ENCODE peak calls at places on chromosomes 7 and 10, in six cellular contexts. One of them, this sample, is unnamed.
A peak's percentile ranks its signal among the peaks of the same experiment; 100 is the strongest.

GRCh38 chr7:151857866-151858440 is 19.0 kb downstream of the PRKAG2 start:
- DNase-seq in ovary: no peak
- DNase-seq in lower lobe of right lung: peak; percentile 8
- DNase-seq in AG04450: no peak
- DNase-seq in OCI-LY7: no peak
- DNase-seq in IMR-90: no peak
- DNase-seq in this sample: peak; percentile 11

GRCh38 chr10:6586501-6586900 is 6.4 kb upstream of the PRKCQ start:
- DNase-seq in ovary: no peak
- DNase-seq in lower lobe of right lung: no peak
- DNase-seq in AG04450: no peak
- DNase-seq in OCI-LY7: no peak
- DNase-seq in IMR-90: no peak
- DNase-seq in this sample: no peak

GRCh38 chr7:94511763-94512162 is 2.2 kb downstream of the CASD1 start:
- DNase-seq in ovary: no peak
- DNase-seq in lower lobe of right lung: no peak
- DNase-seq in AG04450: no peak
- DNase-seq in OCI-LY7: no peak
- DNase-seq in IMR-90: peak; percentile 13
- DNase-seq in this sample: no peak

GRCh38 chr7:134933460-134934068 is 52.7 kb upstream of the AGBL3 start:
- DNase-seq in ovary: no peak
- DNase-seq in lower lobe of right lung: no peak
- DNase-seq in AG04450: no peak
- DNase-seq in OCI-LY7: no peak
- DNase-seq in IMR-90: no peak
- DNase-seq in this sample: no peak

GRCh38 chr7:20597339-20597738 is 18.1 kb upstream of the ABCB5 start:
- DNase-seq in ovary: no peak
- DNase-seq in lower lobe of right lung: no peak
- DNase-seq in AG04450: no peak
- DNase-seq in OCI-LY7: no peak
- DNase-seq in IMR-90: no peak
- DNase-seq in this sample: no peak

GRCh38 chr10:126199221-126199998 is 188.9 kb downstream of the ADAM12 start:
- DNase-seq in ovary: no peak
- DNase-seq in lower lobe of right lung: no peak
- DNase-seq in AG04450: peak; percentile 95
- DNase-seq in OCI-LY7: no peak
- DNase-seq in IMR-90: peak; percentile 100
- DNase-seq in this sample: peak; percentile 62

GRCh38 chr10:72784551-72785421 is 92.8 kb downstream of the MCU start:
- DNase-seq in ovary: peak; percentile 68
- DNase-seq in lower lobe of right lung: peak; percentile 54
- DNase-seq in AG04450: peak; percentile 81
- DNase-seq in OCI-LY7: no peak
- DNase-seq in IMR-90: peak; percentile 92
- DNase-seq in this sample: peak; percentile 75

GRCh38 chr10:13891542-13892431 is 305.0 kb downstream of the PRPF18 start:
- DNase-seq in ovary: peak; percentile 27
- DNase-seq in lower lobe of right lung: peak; percentile 63
- DNase-seq in AG04450: no peak
- DNase-seq in OCI-LY7: no peak
- DNase-seq in IMR-90: no peak
- DNase-seq in this sample: peak; percentile 81

GRCh38 chr10:5889624-5890518 is at the start of the genes ANKRD16 and FBH1:
- DNase-seq in ovary: peak; percentile 100
- DNase-seq in lower lobe of right lung: peak; percentile 98
- DNase-seq in AG04450: peak; percentile 98
- DNase-seq in OCI-LY7: peak; percentile 99
- DNase-seq in IMR-90: peak; percentile 99
- DNase-seq in this sample: peak; percentile 99

GRCh38 chr7:123797673-123798526 is 47.1 kb upstream of the HYAL4 start:
- DNase-seq in ovary: no peak
- DNase-seq in lower lobe of right lung: no peak
- DNase-seq in AG04450: peak; percentile 39
- DNase-seq in OCI-LY7: peak; percentile 17
- DNase-seq in IMR-90: peak; percentile 78
- DNase-seq in this sample: no peak

GRCh38 chr7:126569402-126569801 is 683.3 kb downstream of the GRM8 start:
- DNase-seq in ovary: no peak
- DNase-seq in lower lobe of right lung: no peak
- DNase-seq in AG04450: no peak
- DNase-seq in OCI-LY7: no peak
- DNase-seq in IMR-90: no peak
- DNase-seq in this sample: no peak

GRCh38 chr10:95245425-95246055 is 45.3 kb downstream of the PDLIM1 start:
- DNase-seq in ovary: no peak
- DNase-seq in lower lobe of right lung: no peak
- DNase-seq in AG04450: no peak
- DNase-seq in OCI-LY7: peak; percentile 65
- DNase-seq in IMR-90: peak; percentile 34
- DNase-seq in this sample: no peak

GRCh38 chr7:155763721-155764431 is 48.4 kb downstream of the SHH start:
- DNase-seq in ovary: no peak
- DNase-seq in lower lobe of right lung: no peak
- DNase-seq in AG04450: peak; percentile 6
- DNase-seq in OCI-LY7: no peak
- DNase-seq in IMR-90: peak; percentile 77
- DNase-seq in this sample: peak; percentile 55

GRCh38 chr7:22845221-22845844 is 22.7 kb upstream of the TOMM7 start:
- DNase-seq in ovary: no peak
- DNase-seq in lower lobe of right lung: no peak
- DNase-seq in AG04450: no peak
- DNase-seq in OCI-LY7: no peak
- DNase-seq in IMR-90: no peak
- DNase-seq in this sample: no peak

GRCh38 chr10:107451047-107451446 is 286.5 kb upstream of the SORCS1 start:
- DNase-seq in ovary: no peak
- DNase-seq in lower lobe of right lung: no peak
- DNase-seq in AG04450: no peak
- DNase-seq in OCI-LY7: no peak
- DNase-seq in IMR-90: no peak
- DNase-seq in this sample: no peak

GRCh38 chr10:88415533-88416130 is 167.5 kb downstream of the RNLS start:
- DNase-seq in ovary: no peak
- DNase-seq in lower lobe of right lung: no peak
- DNase-seq in AG04450: no peak
- DNase-seq in OCI-LY7: no peak
- DNase-seq in IMR-90: no peak
- DNase-seq in this sample: no peak

GRCh38 chr7:131111081-131111576 is 216.5 kb upstream of the MKLN1 start:
- DNase-seq in ovary: no peak
- DNase-seq in lower lobe of right lung: no peak
- DNase-seq in AG04450: no peak
- DNase-seq in OCI-LY7: peak; percentile 32
- DNase-seq in IMR-90: peak; percentile 90
- DNase-seq in this sample: no peak

GRCh38 chr7:37786741-37787569 is 61.4 kb upstream of the NME8 start:
- DNase-seq in ovary: no peak
- DNase-seq in lower lobe of right lung: no peak
- DNase-seq in AG04450: no peak
- DNase-seq in OCI-LY7: peak; percentile 13
- DNase-seq in IMR-90: no peak
- DNase-seq in this sample: no peak

GRCh38 chr10:1874533-1874932 is 137.2 kb upstream of the ADARB2 start:
- DNase-seq in ovary: no peak
- DNase-seq in lower lobe of right lung: no peak
- DNase-seq in AG04450: no peak
- DNase-seq in OCI-LY7: no peak
- DNase-seq in IMR-90: no peak
- DNase-seq in this sample: no peak

GRCh38 chr7:135177021-135177696 is 6.7 kb upstream of the CYREN start:
- DNase-seq in ovary: no peak
- DNase-seq in lower lobe of right lung: no peak
- DNase-seq in AG04450: no peak
- DNase-seq in OCI-LY7: no peak
- DNase-seq in IMR-90: no peak
- DNase-seq in this sample: no peak

DNA sequence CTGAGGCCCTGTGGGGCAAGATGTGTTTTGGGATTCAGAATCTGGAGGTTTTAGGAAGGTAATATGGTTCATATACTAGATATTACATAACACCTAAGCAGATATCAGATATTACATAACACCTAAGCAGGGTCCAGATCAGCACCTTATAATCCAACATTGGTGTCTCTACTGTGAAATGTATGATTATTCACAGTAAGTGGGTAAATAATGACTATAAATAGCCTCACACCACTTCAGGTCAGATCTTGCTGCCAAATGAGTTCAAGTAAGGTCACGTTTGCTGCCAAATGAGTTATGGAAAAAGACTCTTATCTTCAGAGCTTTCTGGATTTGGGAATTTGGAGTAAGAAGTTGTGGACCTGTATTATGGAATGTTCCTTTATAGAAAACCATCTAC is 14.6 kb downstream of the ADRB1 start:
- DNase-seq in ovary: no peak
- DNase-seq in lower lobe of right lung: no peak
- DNase-seq in AG04450: no peak
- DNase-seq in OCI-LY7: no peak
- DNase-seq in IMR-90: no peak
- DNase-seq in this sample: no peak
- H3K27ac ChIP-seq in ovary: no peak overlapping the region
- H3K27ac ChIP-seq in lower lobe of right lung: no peak overlapping the region
- H3K27ac ChIP-seq in AG04450: no peak overlapping the region
- H3K27ac ChIP-seq in OCI-LY7: no peak overlapping the region
- H3K27ac ChIP-seq in IMR-90: no peak overlapping the region
- H3K27ac ChIP-seq in this sample: no peak overlapping the region

DNA sequence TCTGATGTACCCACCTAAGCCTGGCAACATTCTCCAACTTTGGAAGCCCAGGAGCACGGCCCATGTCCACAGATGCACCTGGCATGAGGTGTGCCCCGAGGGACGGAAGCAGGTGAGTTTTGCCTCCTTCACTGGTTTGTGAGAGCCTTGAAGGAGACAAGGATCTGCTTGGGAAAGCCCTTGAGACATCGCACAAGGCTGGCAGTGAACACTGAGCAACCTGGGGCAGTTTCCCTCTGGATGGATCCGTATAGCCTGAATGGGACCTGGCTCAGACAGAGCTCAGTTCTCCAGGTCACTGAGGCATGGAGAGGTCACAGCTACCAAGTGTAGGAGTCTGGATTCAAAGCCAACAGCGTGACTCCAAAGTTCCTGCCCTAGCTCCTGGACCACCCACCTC is 8.8 kb upstream of the NUPR2 start:
- DNase-seq in ovary: no peak
- DNase-seq in lower lobe of right lung: no peak
- DNase-seq in AG04450: no peak
- DNase-seq in OCI-LY7: no peak
- DNase-seq in IMR-90: no peak
- DNase-seq in this sample: no peak
- H3K9me3 ChIP-seq in ovary: no peaks in the 10 kb centered on the region
- H3K9me3 ChIP-seq in lower lobe of right lung: no peaks in the 10 kb centered on the region
- H3K9me3 ChIP-seq in AG04450: no peaks in the 10 kb centered on the region
- H3K9me3 ChIP-seq in OCI-LY7: no peaks in the 10 kb centered on the region
- H3K9me3 ChIP-seq in IMR-90: no peaks in the 10 kb centered on the region
- H3K9me3 ChIP-seq in this sample: no peaks in the 10 kb centered on the region

GRCh38 chr10:77374189-77374656 is 263.4 kb downstream of the KCNMA1 start:
- DNase-seq in ovary: no peak
- DNase-seq in lower lobe of right lung: no peak
- DNase-seq in AG04450: peak; percentile 53
- DNase-seq in OCI-LY7: no peak
- DNase-seq in IMR-90: peak; percentile 68
- DNase-seq in this sample: no peak

GRCh38 chr10:77371848-77372247 is 265.8 kb downstream of the KCNMA1 start:
- DNase-seq in ovary: no peak
- DNase-seq in lower lobe of right lung: no peak
- DNase-seq in AG04450: no peak
- DNase-seq in OCI-LY7: no peak
- DNase-seq in IMR-90: no peak
- DNase-seq in this sample: no peak

GRCh38 chr10:77368006-77368405 is 269.6 kb downstream of the KCNMA1 start:
- DNase-seq in ovary: no peak
- DNase-seq in lower lobe of right lung: no peak
- DNase-seq in AG04450: no peak
- DNase-seq in OCI-LY7: no peak
- DNase-seq in IMR-90: no peak
- DNase-seq in this sample: no peak

GRCh38 chr10:77371421-77371820 is 266.2 kb downstream of the KCNMA1 start:
- DNase-seq in ovary: no peak
- DNase-seq in lower lobe of right lung: no peak
- DNase-seq in AG04450: no peak
- DNase-seq in OCI-LY7: no peak
- DNase-seq in IMR-90: no peak
- DNase-seq in this sample: no peak

GRCh38 chr10:77372400-77372799 is 265.2 kb downstream of the KCNMA1 start:
- DNase-seq in ovary: no peak
- DNase-seq in lower lobe of right lung: no peak
- DNase-seq in AG04450: no peak
- DNase-seq in OCI-LY7: no peak
- DNase-seq in IMR-90: no peak
- DNase-seq in this sample: no peak
- H3K27ac ChIP-seq in ovary: no peak overlapping the region
- H3K27ac ChIP-seq in lower lobe of right lung: no peak overlapping the region
- H3K27ac ChIP-seq in AG04450: no peak overlapping the region
- H3K27ac ChIP-seq in OCI-LY7: no peak overlapping the region
- H3K27ac ChIP-seq in IMR-90: no peak overlapping the region
- H3K27ac ChIP-seq in this sample: no peak overlapping the region

DNA sequence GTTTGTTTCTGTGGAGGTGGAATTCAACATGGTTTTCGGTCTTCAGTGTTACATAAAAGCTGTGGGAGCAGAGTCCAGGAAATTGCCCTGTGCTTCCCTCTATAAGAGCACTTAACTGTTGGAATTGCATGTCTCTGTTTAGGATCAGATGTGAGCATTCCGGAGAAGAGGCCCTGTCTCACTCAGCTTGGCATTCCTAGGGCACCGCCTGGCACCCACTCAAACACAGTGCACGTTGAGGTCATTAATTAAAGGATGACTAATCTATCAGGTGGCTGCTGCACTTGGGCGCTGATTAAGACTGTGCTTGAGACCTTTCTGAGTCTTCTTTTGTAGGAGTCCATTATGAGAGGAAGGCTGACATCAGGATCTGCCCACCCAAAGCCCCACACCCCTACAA is 82.8 kb upstream of the VIPR2 start:
- DNase-seq in ovary: no peak
- DNase-seq in lower lobe of right lung: no peak
- DNase-seq in AG04450: no peak
- DNase-seq in OCI-LY7: no peak
- DNase-seq in IMR-90: no peak
- DNase-seq in this sample: no peak
- H3K9me3 ChIP-seq in ovary: no peaks in the 10 kb centered on the region
- H3K9me3 ChIP-seq in lower lobe of right lung: no peaks in the 10 kb centered on the region
- H3K9me3 ChIP-seq in AG04450: peaks cover 53% of the 10 kb centered on the region
- H3K9me3 ChIP-seq in OCI-LY7: no peaks in the 10 kb centered on the region
- H3K9me3 ChIP-seq in IMR-90: peaks cover 38% of the 10 kb centered on the region
- H3K9me3 ChIP-seq in this sample: no peaks in the 10 kb centered on the region

GRCh38 chr10:119409385-119409784 is 133.1 kb downstream of the RGS10 start:
- DNase-seq in ovary: peak; percentile 59
- DNase-seq in lower lobe of right lung: no peak
- DNase-seq in AG04450: no peak
- DNase-seq in OCI-LY7: no peak
- DNase-seq in IMR-90: no peak
- DNase-seq in this sample: no peak
- H3K27ac ChIP-seq in ovary: peak overlapping the region; percentile 23
- H3K27ac ChIP-seq in lower lobe of right lung: peak overlapping the region; percentile 25
- H3K27ac ChIP-seq in AG04450: peak overlapping the region; percentile 77
- H3K27ac ChIP-seq in OCI-LY7: no peak overlapping the region
- H3K27ac ChIP-seq in IMR-90: peak overlapping the region; percentile 86
- H3K27ac ChIP-seq in this sample: no peak overlapping the region